ENCODE peak calls at places on chromosomes 11 and 22, in six cellular contexts. F is MCF 10A, Q is GM23338, D is right lobe of liver, B is A549, E is GM13977. L is an unnamed sample.

GRCh38 chr11:62832346-62833234 is at the start of gene TEX54:
- DNase-seq in F (no peak), Q (no peak), D (peak; percentile 52), B (no peak), E (no peak), L (no peak)

GRCh38 chr22:46125816-46126770 is 24.2 kb upstream of the PPARA start:
- DNase-seq in F (peak; percentile 14), Q (no peak), D (peak; percentile 79), B (no peak), E (no peak), L (no peak)

GRCh38 chr22:16955081-16955480 is 52.9 kb downstream of the GAB4 start:
- DNase-seq in F (no peak), Q (no peak), D (no peak), B (no peak), E (no peak), L (no peak)

GRCh38 chr22:31185056-31185455 is 25.1 kb downstream of the RNF185 start:
- DNase-seq in F (no peak), Q (no peak), D (no peak), B (no peak), E (no peak), L (no peak)

GRCh38 chr11:74371269-74372039 is 26.8 kb downstream of the PGM2L1 start:
- DNase-seq in F (peak; percentile 54), Q (no peak), D (no peak), B (peak; percentile 20), E (no peak), L (no peak)

GRCh38 chr11:66068923-66069714 is 953 bp upstream of the PACS1 start:
- DNase-seq in F (peak; percentile 40), Q (peak; percentile 92), D (peak; percentile 53), B (peak; percentile 77), E (peak; percentile 65), L (no peak)

GRCh38 chr11:128421577-128421976 is 165.8 kb downstream of the ETS1 start:
- DNase-seq in F (no peak), Q (no peak), D (no peak), B (no peak), E (no peak), L (no peak)

GRCh38 chr11:34318111-34319037 is 39.4 kb downstream of the ABTB2 start:
- DNase-seq in F (no peak), Q (no peak), D (peak; percentile 58), B (peak; percentile 69), E (no peak), L (no peak)

GRCh38 chr11:27456802-27457329 is 15.7 kb downstream of the LGR4 start:
- DNase-seq in F (no peak), Q (no peak), D (no peak), B (no peak), E (no peak), L (no peak)

GRCh38 chr11:28654191-28654590 is 546.0 kb downstream of the METTL15 start:
- DNase-seq in F (no peak), Q (no peak), D (no peak), B (no peak), E (no peak), L (no peak)

GRCh38 chr11:132106336-132106982 is 736.0 kb downstream of the NTM start:
- DNase-seq in F (no peak), Q (no peak), D (no peak), B (no peak), E (no peak), L (no peak)

GRCh38 chr11:81303265-81303664 is 1430.4 kb downstream of the FAM181B start:
- DNase-seq in F (no peak), Q (no peak), D (no peak), B (no peak), E (no peak), L (no peak)

GRCh38 chr11:69437001-69437875 is 44.2 kb upstream of the LINC01488 start:
- DNase-seq in F (peak; percentile 41), Q (peak; percentile 55), D (peak; percentile 49), B (peak; percentile 71), E (no peak), L (no peak)

GRCh38 chr22:38172489-38173155 is 9.0 kb downstream of the PLA2G6 start:
- DNase-seq in F (peak; percentile 83), Q (no peak), D (peak; percentile 79), B (no peak), E (no peak), L (no peak)

GRCh38 chr11:45097721-45098493 is 48.5 kb upstream of the PRDM11 start:
- DNase-seq in F (peak; percentile 80), Q (peak; percentile 92), D (no peak), B (no peak), E (no peak), L (peak; percentile 84)

GRCh38 chr11:110526323-110526722 is 96.6 kb downstream of the FDX1 start:
- DNase-seq in F (no peak), Q (no peak), D (no peak), B (no peak), E (no peak), L (no peak)

GRCh38 chr11:111860257-111860656 is 11.1 kb downstream of the ALG9 start:
- DNase-seq in F (no peak), Q (no peak), D (no peak), B (no peak), E (no peak), L (no peak)

GRCh38 chr22:22030493-22031182 is 48.1 kb upstream of the TOP3B start:
- DNase-seq in F (peak; percentile 13), Q (peak; percentile 47), D (no peak), B (peak; percentile 2), E (peak; percentile 74), L (no peak)

GRCh38 chr22:31622980-31623379 is 39.0 kb downstream of the PISD start:
- DNase-seq in F (no peak), Q (no peak), D (no peak), B (no peak), E (no peak), L (no peak)

GRCh38 chr11:91749231-91749630 is 475.4 kb upstream of the FAT3 start:
- DNase-seq in F (peak; percentile 2), Q (no peak), D (no peak), B (no peak), E (no peak), L (no peak)

GRCh38 chr11:17892409-17892808 is 120.4 kb downstream of the SERGEF start:
- DNase-seq in F (no peak), Q (no peak), D (no peak), B (no peak), E (no peak), L (no peak)

GRCh38 chr22:38172016-38172431 is 9.6 kb downstream of the PLA2G6 start:
- DNase-seq in F (peak; percentile 97), Q (no peak), D (no peak), B (no peak), E (no peak), L (no peak)

GRCh38 chr11:76164081-76164480 is 42.2 kb downstream of the WNT11 start:
- DNase-seq in F (no peak), Q (no peak), D (no peak), B (no peak), E (no peak), L (no peak)

GRCh38 chr11:105609341-105609781 is 512 bp upstream of the GRIA4 start:
- DNase-seq in F (peak; percentile 57), Q (peak; percentile 77), D (no peak), B (no peak), E (peak; percentile 44), L (no peak)

GRCh38 chr11:86138958-86139357 is 70.1 kb upstream of the PICALM start:
- DNase-seq in F (peak; percentile 49), Q (no peak), D (no peak), B (no peak), E (peak; percentile 51), L (no peak)

GRCh38 chr11:6900327-6900999 is 8.2 kb upstream of the OR2D2 start:
- DNase-seq in F (peak; percentile 15), Q (peak; percentile 11), D (no peak), B (no peak), E (no peak), L (no peak)

GRCh38 chr11:17475666-17476316 is 854 bp downstream of the ABCC8 start:
- DNase-seq in F (no peak), Q (peak; percentile 57), D (no peak), B (no peak), E (no peak), L (no peak)

DNA sequence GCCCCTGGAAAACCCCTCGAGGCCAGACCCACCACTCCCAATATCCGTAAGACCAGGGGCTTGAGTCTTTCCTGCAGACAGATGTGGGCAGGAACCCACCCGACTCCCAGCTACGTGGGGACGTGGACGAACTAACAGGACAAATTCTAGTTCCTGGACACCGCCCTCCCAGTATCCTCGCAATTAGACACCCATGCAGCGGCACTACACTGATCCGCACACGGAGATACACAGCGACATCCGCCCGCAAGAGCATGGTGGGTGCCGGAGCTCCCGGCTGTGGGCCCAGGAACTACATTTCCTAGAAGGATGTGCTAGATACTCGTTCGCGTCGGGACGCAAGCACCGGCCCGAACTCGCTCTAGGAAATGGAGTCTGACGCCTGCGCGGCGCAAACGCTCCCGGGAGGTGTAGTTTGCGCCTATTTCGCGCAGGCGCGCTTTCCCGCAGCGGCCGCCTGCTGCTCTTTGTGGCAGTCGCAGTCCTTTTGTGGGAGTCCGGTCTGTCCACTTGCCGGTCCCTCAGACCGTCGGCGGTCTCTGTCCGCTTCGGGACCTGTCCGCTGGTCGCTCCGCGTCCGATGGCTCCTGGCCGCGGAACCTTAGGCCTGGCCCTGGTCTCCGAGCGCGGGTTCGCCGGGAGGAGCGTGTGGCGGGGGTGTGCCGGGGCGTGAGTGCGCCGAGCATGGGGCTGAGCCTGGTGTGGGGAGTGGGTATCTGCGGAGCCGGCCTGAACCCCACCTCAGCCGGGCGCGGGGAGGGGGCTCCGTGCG is at the start of gene ZNF74:
- DNase-seq in F (peak; percentile 86), Q (peak; percentile 98), D (peak; percentile 90), B (peak; percentile 31), E (peak; percentile 88), L (peak; percentile 89)
- TF ChIP-seq CTCF in F (no peak), Q (no peak), D (no peak), B (no peak), E (no peak), L (no peak)

GRCh38 chr11:67645521-67646457 is 4.7 kb downstream of the ACY3 start:
- DNase-seq in F (no peak), Q (peak; percentile 68), D (no peak), B (no peak), E (no peak), L (no peak)
- TF ChIP-seq CTCF in F (no peak), Q (peak; percentile 40), D (no peak), B (no peak), E (peak; percentile 37), L (no peak)

GRCh38 chr11:78615724-78616123 is 41.1 kb upstream of the NARS2 start:
- DNase-seq in F (no peak), Q (peak; percentile 15), D (no peak), B (no peak), E (no peak), L (no peak)
- TF ChIP-seq CTCF in F (no peak), Q (peak; percentile 34), D (no peak), B (no peak), E (no peak), L (no peak)

GRCh38 chr11:10930224-10930960 is 72.5 kb upstream of the ZBED5 start:
- DNase-seq in F (no peak), Q (peak; percentile 64), D (no peak), B (no peak), E (peak; percentile 36), L (no peak)
- TF ChIP-seq CTCF in F (no peak), Q (no peak), D (no peak), B (no peak), E (no peak), L (peak; percentile 31)